ENCODE peak calls at places on chromosomes 16 and 17, in seven cellular contexts. One of them, this sample, is unnamed.
A peak's percentile ranks its signal among the peaks of the same experiment; 100 is the strongest.

GRCh38 chr17:80297996-80298560 is 37.4 kb downstream of the RNF213 start:
- DNase-seq in heart left ventricle: no peak
- DNase-seq in gastrocnemius medialis: no peak
- DNase-seq in ovary: no peak
- DNase-seq in A549: no peak
- DNase-seq in endothelial cell of umbilical vein: no peak
- DNase-seq in suprapubic skin: no peak
- DNase-seq in this sample: no peak

GRCh38 chr16:12470311-12471229 is 333.1 kb downstream of the CPPED1 start:
- DNase-seq in ovary: peak; percentile 72
- DNase-seq in suprapubic skin: no peak
- DNase-seq in A549: no peak
- DNase-seq in endothelial cell of umbilical vein: peak; percentile 57
- DNase-seq in heart left ventricle: peak; percentile 77
- DNase-seq in gastrocnemius medialis: no peak
- DNase-seq in this sample: no peak

GRCh38 chr17:44794699-44795413 is 35.2 kb downstream of the GJC1 start:
- DNase-seq in heart left ventricle: peak; percentile 55
- DNase-seq in gastrocnemius medialis: no peak
- DNase-seq in suprapubic skin: peak; percentile 38
- DNase-seq in endothelial cell of umbilical vein: peak; percentile 87
- DNase-seq in ovary: no peak
- DNase-seq in A549: peak; percentile 84
- DNase-seq in this sample: no peak

GRCh38 chr16:70717065-70717464 is 31.2 kb upstream of the MTSS2 start:
- DNase-seq in ovary: no peak
- DNase-seq in heart left ventricle: no peak
- DNase-seq in gastrocnemius medialis: no peak
- DNase-seq in A549: no peak
- DNase-seq in endothelial cell of umbilical vein: no peak
- DNase-seq in suprapubic skin: no peak
- DNase-seq in this sample: no peak

GRCh38 chr17:16486373-16487250 is 5.4 kb downstream of the LRRC75A start:
- DNase-seq in gastrocnemius medialis: peak; percentile 88
- DNase-seq in ovary: peak; percentile 66
- DNase-seq in A549: peak; percentile 38
- DNase-seq in endothelial cell of umbilical vein: peak; percentile 83
- DNase-seq in suprapubic skin: peak; percentile 90
- DNase-seq in heart left ventricle: peak; percentile 89
- DNase-seq in this sample: peak; percentile 79

GRCh38 chr16:20870122-20870521 is 30.0 kb downstream of the DCUN1D3 start:
- DNase-seq in gastrocnemius medialis: no peak
- DNase-seq in ovary: no peak
- DNase-seq in heart left ventricle: no peak
- DNase-seq in suprapubic skin: no peak
- DNase-seq in endothelial cell of umbilical vein: no peak
- DNase-seq in A549: no peak
- DNase-seq in this sample: no peak

GRCh38 chr17:33121756-33122155 is 130.1 kb downstream of the SPACA3 start:
- DNase-seq in heart left ventricle: no peak
- DNase-seq in ovary: no peak
- DNase-seq in endothelial cell of umbilical vein: no peak
- DNase-seq in A549: no peak
- DNase-seq in suprapubic skin: no peak
- DNase-seq in gastrocnemius medialis: no peak
- DNase-seq in this sample: no peak

GRCh38 chr17:28812136-28812979 is 30.2 kb downstream of the FAM222B start:
- DNase-seq in endothelial cell of umbilical vein: peak; percentile 97
- DNase-seq in heart left ventricle: peak; percentile 99
- DNase-seq in gastrocnemius medialis: peak; percentile 98
- DNase-seq in A549: peak; percentile 97
- DNase-seq in suprapubic skin: peak; percentile 98
- DNase-seq in ovary: peak; percentile 96
- DNase-seq in this sample: peak; percentile 98

GRCh38 chr16:72840591-72841381 is 207.1 kb downstream of the ZFHX3 start:
- DNase-seq in suprapubic skin: no peak
- DNase-seq in ovary: no peak
- DNase-seq in endothelial cell of umbilical vein: no peak
- DNase-seq in A549: no peak
- DNase-seq in heart left ventricle: no peak
- DNase-seq in gastrocnemius medialis: no peak
- DNase-seq in this sample: no peak

GRCh38 chr17:47239663-47240374 is 13.8 kb upstream of the ITGB3 start:
- DNase-seq in ovary: peak; percentile 74
- DNase-seq in endothelial cell of umbilical vein: peak; percentile 99
- DNase-seq in gastrocnemius medialis: peak; percentile 34
- DNase-seq in A549: peak; percentile 75
- DNase-seq in heart left ventricle: peak; percentile 75
- DNase-seq in suprapubic skin: peak; percentile 93
- DNase-seq in this sample: peak; percentile 6

GRCh38 chr17:80414508-80414802 is 512 bp upstream of the ENDOV start:
- DNase-seq in gastrocnemius medialis: no peak
- DNase-seq in endothelial cell of umbilical vein: peak; percentile 45
- DNase-seq in A549: peak; percentile 28
- DNase-seq in heart left ventricle: no peak
- DNase-seq in ovary: no peak
- DNase-seq in suprapubic skin: no peak
- DNase-seq in this sample: no peak

GRCh38 chr17:65530158-65530984 is 31.1 kb downstream of the AXIN2 start:
- DNase-seq in endothelial cell of umbilical vein: no peak
- DNase-seq in A549: no peak
- DNase-seq in heart left ventricle: no peak
- DNase-seq in gastrocnemius medialis: no peak
- DNase-seq in suprapubic skin: no peak
- DNase-seq in ovary: no peak
- DNase-seq in this sample: no peak

GRCh38 chr17:69423450-69423849 is 9.0 kb downstream of the MAP2K6 start:
- DNase-seq in gastrocnemius medialis: no peak
- DNase-seq in ovary: no peak
- DNase-seq in endothelial cell of umbilical vein: peak; percentile 91
- DNase-seq in heart left ventricle: no peak
- DNase-seq in suprapubic skin: no peak
- DNase-seq in A549: no peak
- DNase-seq in this sample: no peak

GRCh38 chr17:68095205-68095811 is 59.8 kb downstream of the KPNA2 start:
- DNase-seq in heart left ventricle: no peak
- DNase-seq in ovary: no peak
- DNase-seq in gastrocnemius medialis: no peak
- DNase-seq in suprapubic skin: no peak
- DNase-seq in A549: no peak
- DNase-seq in endothelial cell of umbilical vein: no peak
- DNase-seq in this sample: no peak

GRCh38 chr16:87062569-87063442 is 254.4 kb downstream of the C16orf95 start:
- DNase-seq in ovary: peak; percentile 71
- DNase-seq in A549: peak; percentile 70
- DNase-seq in suprapubic skin: no peak
- DNase-seq in heart left ventricle: peak; percentile 77
- DNase-seq in endothelial cell of umbilical vein: peak; percentile 88
- DNase-seq in gastrocnemius medialis: no peak
- DNase-seq in this sample: peak; percentile 42

GRCh38 chr17:4719684-4720221 is 9.3 kb downstream of the ARRB2 start:
- DNase-seq in ovary: peak; percentile 41
- DNase-seq in A549: peak; percentile 89
- DNase-seq in suprapubic skin: no peak
- DNase-seq in endothelial cell of umbilical vein: peak; percentile 33
- DNase-seq in heart left ventricle: no peak
- DNase-seq in gastrocnemius medialis: no peak
- DNase-seq in this sample: no peak

GRCh38 chr16:10206215-10206614 is 24.0 kb upstream of the GRIN2A start:
- DNase-seq in heart left ventricle: no peak
- DNase-seq in endothelial cell of umbilical vein: no peak
- DNase-seq in A549: no peak
- DNase-seq in ovary: no peak
- DNase-seq in gastrocnemius medialis: no peak
- DNase-seq in suprapubic skin: no peak
- DNase-seq in this sample: no peak

GRCh38 chr17:63331301-63331700 is 114.8 kb downstream of the CYB561 start:
- DNase-seq in ovary: no peak
- DNase-seq in A549: no peak
- DNase-seq in gastrocnemius medialis: no peak
- DNase-seq in endothelial cell of umbilical vein: no peak
- DNase-seq in heart left ventricle: no peak
- DNase-seq in suprapubic skin: no peak
- DNase-seq in this sample: no peak

GRCh38 chr16:1539720-1540555 is 6.5 kb downstream of the TMEM204 start:
- DNase-seq in ovary: no peak
- DNase-seq in heart left ventricle: peak; percentile 21
- DNase-seq in A549: no peak
- DNase-seq in suprapubic skin: no peak
- DNase-seq in gastrocnemius medialis: no peak
- DNase-seq in endothelial cell of umbilical vein: no peak
- DNase-seq in this sample: peak; percentile 67

GRCh38 chr17:13000561-13000960 is 17.3 kb downstream of the ELAC2 start:
- DNase-seq in heart left ventricle: no peak
- DNase-seq in suprapubic skin: peak; percentile 40
- DNase-seq in gastrocnemius medialis: no peak
- DNase-seq in endothelial cell of umbilical vein: no peak
- DNase-seq in A549: no peak
- DNase-seq in ovary: no peak
- DNase-seq in this sample: no peak

GRCh38 chr16:53090591-53091507 is 36.1 kb downstream of the CHD9 start:
- DNase-seq in heart left ventricle: peak; percentile 95
- DNase-seq in ovary: peak; percentile 97
- DNase-seq in gastrocnemius medialis: peak; percentile 94
- DNase-seq in suprapubic skin: peak; percentile 96
- DNase-seq in A549: no peak
- DNase-seq in endothelial cell of umbilical vein: peak; percentile 96
- DNase-seq in this sample: peak; percentile 88

GRCh38 chr17:45144199-45145034 is 3.9 kb upstream of the HEXIM1 start:
- DNase-seq in heart left ventricle: peak; percentile 64
- DNase-seq in gastrocnemius medialis: no peak
- DNase-seq in endothelial cell of umbilical vein: no peak
- DNase-seq in A549: no peak
- DNase-seq in ovary: peak; percentile 77
- DNase-seq in suprapubic skin: peak; percentile 83
- DNase-seq in this sample: peak; percentile 92

GRCh38 chr17:61574542-61575351 is 16.3 kb downstream of the NACA2 start:
- DNase-seq in endothelial cell of umbilical vein: peak; percentile 16
- DNase-seq in gastrocnemius medialis: no peak
- DNase-seq in A549: peak; percentile 88
- DNase-seq in ovary: no peak
- DNase-seq in heart left ventricle: no peak
- DNase-seq in suprapubic skin: no peak
- DNase-seq in this sample: no peak

DNA sequence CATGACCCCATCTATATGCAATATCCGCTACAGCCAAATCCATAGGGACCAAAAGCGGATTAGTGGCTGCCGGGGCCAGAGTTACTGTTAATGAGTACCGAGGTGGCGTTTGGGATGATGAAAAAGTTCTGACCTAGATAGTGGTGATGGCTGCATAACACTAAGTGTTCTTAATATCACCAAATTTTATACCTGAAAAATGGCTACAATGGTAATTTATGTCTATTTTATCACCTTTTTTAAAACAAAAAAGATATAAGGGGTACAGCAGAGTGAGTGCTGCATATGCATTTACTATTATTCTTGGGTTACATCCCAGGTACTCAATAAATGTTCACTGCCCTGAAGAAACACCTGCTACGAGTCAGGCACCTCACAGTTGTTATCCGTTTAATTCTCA is 828 bp upstream of the HBQ1 start:
- DNase-seq in ovary: no peak
- DNase-seq in A549: no peak
- DNase-seq in suprapubic skin: no peak
- DNase-seq in heart left ventricle: no peak
- DNase-seq in endothelial cell of umbilical vein: no peak
- DNase-seq in gastrocnemius medialis: no peak
- DNase-seq in this sample: no peak
- TF ChIP-seq POLR2A in ovary: no peak
- TF ChIP-seq POLR2A in A549: no peak
- TF ChIP-seq POLR2A in suprapubic skin: no peak
- TF ChIP-seq POLR2A in heart left ventricle: no peak
- TF ChIP-seq POLR2A in endothelial cell of umbilical vein: no peak
- TF ChIP-seq POLR2A in gastrocnemius medialis: no peak
- TF ChIP-seq POLR2A in this sample: no peak

GRCh38 chr17:2025622-2026309 is 632 bp upstream of the RTN4RL1 start:
- DNase-seq in gastrocnemius medialis: peak; percentile 55
- DNase-seq in heart left ventricle: peak; percentile 85
- DNase-seq in endothelial cell of umbilical vein: peak; percentile 56
- DNase-seq in ovary: peak; percentile 78
- DNase-seq in A549: peak; percentile 84
- DNase-seq in suprapubic skin: peak; percentile 84
- DNase-seq in this sample: peak; percentile 86
- H3K4me3 ChIP-seq in gastrocnemius medialis: peak overlapping the region; percentile 60
- H3K4me3 ChIP-seq in heart left ventricle: peak overlapping the region; percentile 56
- H3K4me3 ChIP-seq in endothelial cell of umbilical vein: peak overlapping the region; percentile 27
- H3K4me3 ChIP-seq in ovary: peak overlapping the region; percentile 30
- H3K4me3 ChIP-seq in A549: peak overlapping the region; percentile 43
- H3K4me3 ChIP-seq in suprapubic skin: peak overlapping the region; percentile 74
- H3K4me3 ChIP-seq in this sample: peak overlapping the region; percentile 31

GRCh38 chr17:31413081-31413799 is 21.8 kb downstream of the RAB11FIP4 start:
- DNase-seq in A549: no peak
- DNase-seq in ovary: no peak
- DNase-seq in heart left ventricle: no peak
- DNase-seq in suprapubic skin: no peak
- DNase-seq in endothelial cell of umbilical vein: no peak
- DNase-seq in gastrocnemius medialis: no peak
- DNase-seq in this sample: no peak

GRCh38 chr17:31415640-31416502 is 24.4 kb downstream of the RAB11FIP4 start:
- DNase-seq in A549: no peak
- DNase-seq in ovary: no peak
- DNase-seq in suprapubic skin: no peak
- DNase-seq in gastrocnemius medialis: no peak
- DNase-seq in heart left ventricle: no peak
- DNase-seq in endothelial cell of umbilical vein: no peak
- DNase-seq in this sample: no peak

GRCh38 chr17:31413871-31414589 is 22.6 kb downstream of the RAB11FIP4 start:
- DNase-seq in endothelial cell of umbilical vein: no peak
- DNase-seq in ovary: no peak
- DNase-seq in heart left ventricle: peak; percentile 58
- DNase-seq in A549: no peak
- DNase-seq in gastrocnemius medialis: no peak
- DNase-seq in suprapubic skin: no peak
- DNase-seq in this sample: no peak

GRCh38 chr17:31415004-31415454 is 23.6 kb downstream of the RAB11FIP4 start:
- DNase-seq in gastrocnemius medialis: no peak
- DNase-seq in endothelial cell of umbilical vein: no peak
- DNase-seq in ovary: no peak
- DNase-seq in A549: no peak
- DNase-seq in suprapubic skin: no peak
- DNase-seq in heart left ventricle: no peak
- DNase-seq in this sample: no peak

DNA sequence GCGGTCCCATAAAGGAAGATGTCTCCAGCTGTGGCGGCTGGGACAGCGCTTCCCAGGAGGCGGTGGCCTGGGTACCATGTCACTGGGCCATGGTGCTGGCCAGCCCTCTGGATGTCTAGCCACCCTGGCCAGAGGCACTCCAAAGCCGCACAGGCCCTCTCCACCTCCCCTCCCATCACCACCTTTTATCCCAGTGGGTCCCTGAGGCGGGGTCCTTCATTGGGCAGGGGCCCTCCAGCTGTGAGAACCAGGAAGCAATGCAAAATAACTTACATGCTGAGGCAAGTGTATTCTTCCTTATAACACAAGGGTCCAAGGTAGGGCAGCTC is 23.1 kb downstream of the RAB11FIP4 start:
- DNase-seq in heart left ventricle: no peak
- DNase-seq in gastrocnemius medialis: no peak
- DNase-seq in suprapubic skin: no peak
- DNase-seq in ovary: no peak
- DNase-seq in A549: no peak
- DNase-seq in endothelial cell of umbilical vein: no peak
- DNase-seq in this sample: no peak
- H3K4me1 ChIP-seq in heart left ventricle: peaks cover 6% of the 10 kb centered on the region
- H3K4me1 ChIP-seq in gastrocnemius medialis: peaks cover 5% of the 10 kb centered on the region
- H3K4me1 ChIP-seq in suprapubic skin: no peaks in the 10 kb centered on the region
- H3K4me1 ChIP-seq in ovary: no peaks in the 10 kb centered on the region
- H3K4me1 ChIP-seq in A549: no peaks in the 10 kb centered on the region
- H3K4me1 ChIP-seq in endothelial cell of umbilical vein: no peaks in the 10 kb centered on the region
- H3K4me1 ChIP-seq in this sample: no peaks in the 10 kb centered on the region

GRCh38 chr17:77282524-77283515 is 142.1 kb downstream of the SEC14L1 start:
- DNase-seq in suprapubic skin: no peak
- DNase-seq in heart left ventricle: no peak
- DNase-seq in gastrocnemius medialis: no peak
- DNase-seq in ovary: no peak
- DNase-seq in endothelial cell of umbilical vein: no peak
- DNase-seq in A549: peak; percentile 72
- DNase-seq in this sample: peak; percentile 63
- TF ChIP-seq POLR2A in suprapubic skin: no peak
- TF ChIP-seq POLR2A in heart left ventricle: no peak
- TF ChIP-seq POLR2A in gastrocnemius medialis: no peak
- TF ChIP-seq POLR2A in ovary: no peak
- TF ChIP-seq POLR2A in endothelial cell of umbilical vein: no peak
- TF ChIP-seq POLR2A in A549: no peak
- TF ChIP-seq POLR2A in this sample: no peak